ENCODE peak calls at places on chromosome 10, in five cellular contexts. One of them, this sample, is unnamed.

GRCh38 chr10:51109821-51110533 is 35.7 kb downstream of the PRKG1 start:
- DNase-seq in H9: no peak
- DNase-seq in neuronal stem cell: no peak
- DNase-seq in trophoblast cell: peak; percentile 34
- DNase-seq in H1: no peak
- DNase-seq in this sample: peak; percentile 34

GRCh38 chr10:99353182-99353581 is 24.0 kb downstream of the CNNM1 start:
- DNase-seq in H9: no peak
- DNase-seq in neuronal stem cell: no peak
- DNase-seq in trophoblast cell: no peak
- DNase-seq in H1: no peak
- DNase-seq in this sample: no peak

GRCh38 chr10:123729523-123729922 is 63.4 kb downstream of the GPR26 start:
- DNase-seq in H9: no peak
- DNase-seq in neuronal stem cell: no peak
- DNase-seq in trophoblast cell: no peak
- DNase-seq in H1: no peak
- DNase-seq in this sample: no peak

GRCh38 chr10:93417886-93418285 is 64.2 kb downstream of the MYOF start:
- DNase-seq in H9: no peak
- DNase-seq in neuronal stem cell: no peak
- DNase-seq in trophoblast cell: peak; percentile 93
- DNase-seq in H1: no peak
- DNase-seq in this sample: no peak

GRCh38 chr10:70544431-70545340 is 57.9 kb downstream of the PRF1 start:
- DNase-seq in H9: no peak
- DNase-seq in neuronal stem cell: no peak
- DNase-seq in trophoblast cell: no peak
- DNase-seq in H1: no peak
- DNase-seq in this sample: no peak

GRCh38 chr10:43322769-43323168 is 48.7 kb upstream of the FXYD4 start:
- DNase-seq in H9: peak; percentile 97
- DNase-seq in neuronal stem cell: peak; percentile 95
- DNase-seq in trophoblast cell: peak; percentile 69
- DNase-seq in H1: peak; percentile 80
- DNase-seq in this sample: peak; percentile 74

GRCh38 chr10:88064608-88065383 is 201.4 kb downstream of the PTEN start:
- DNase-seq in H9: no peak
- DNase-seq in neuronal stem cell: no peak
- DNase-seq in trophoblast cell: peak; percentile 8
- DNase-seq in H1: no peak
- DNase-seq in this sample: peak; percentile 72

GRCh38 chr10:120511165-120511564 is 54.1 kb downstream of the PLPP4 start:
- DNase-seq in H9: no peak
- DNase-seq in neuronal stem cell: no peak
- DNase-seq in trophoblast cell: no peak
- DNase-seq in H1: no peak
- DNase-seq in this sample: no peak

GRCh38 chr10:58291538-58292174 is 22.7 kb downstream of the CISD1 start:
- DNase-seq in H9: no peak
- DNase-seq in neuronal stem cell: no peak
- DNase-seq in trophoblast cell: peak; percentile 74
- DNase-seq in H1: no peak
- DNase-seq in this sample: peak; percentile 59

GRCh38 chr10:69408318-69409175 is 8.2 kb downstream of the TACR2 start:
- DNase-seq in H9: peak; percentile 94
- DNase-seq in neuronal stem cell: peak; percentile 88
- DNase-seq in trophoblast cell: peak; percentile 97
- DNase-seq in H1: peak; percentile 81
- DNase-seq in this sample: peak; percentile 87

GRCh38 chr10:6356280-6356793 is 153.6 kb downstream of the PFKFB3 start:
- DNase-seq in H9: no peak
- DNase-seq in neuronal stem cell: no peak
- DNase-seq in trophoblast cell: no peak
- DNase-seq in H1: no peak
- DNase-seq in this sample: no peak

GRCh38 chr10:11631890-11632587 is 20.6 kb upstream of the USP6NL start:
- DNase-seq in H9: no peak
- DNase-seq in neuronal stem cell: no peak
- DNase-seq in trophoblast cell: no peak
- DNase-seq in H1: no peak
- DNase-seq in this sample: no peak

GRCh38 chr10:13462551-13462950 is 66.3 kb downstream of the BEND7 start:
- DNase-seq in H9: no peak
- DNase-seq in neuronal stem cell: no peak
- DNase-seq in trophoblast cell: peak; percentile 23
- DNase-seq in H1: no peak
- DNase-seq in this sample: no peak

GRCh38 chr10:119305860-119306513 is 98.6 kb downstream of the GRK5 start:
- DNase-seq in H9: no peak
- DNase-seq in neuronal stem cell: no peak
- DNase-seq in trophoblast cell: peak; percentile 89
- DNase-seq in H1: no peak
- DNase-seq in this sample: peak; percentile 99
- H2BK12ac ChIP-seq in H9: no peak overlapping the region
- H2BK12ac ChIP-seq in neuronal stem cell: no peak overlapping the region
- H2BK12ac ChIP-seq in trophoblast cell: no peak overlapping the region
- H2BK12ac ChIP-seq in H1: no peak overlapping the region
- H2BK12ac ChIP-seq in this sample: no peak overlapping the region

GRCh38 chr10:124763267-124763666 is 19.1 kb upstream of the FAM53B start:
- DNase-seq in H9: no peak
- DNase-seq in neuronal stem cell: no peak
- DNase-seq in trophoblast cell: no peak
- DNase-seq in H1: no peak
- DNase-seq in this sample: no peak

GRCh38 chr10:124762281-124762680 is 18.1 kb upstream of the FAM53B start:
- DNase-seq in H9: no peak
- DNase-seq in neuronal stem cell: no peak
- DNase-seq in trophoblast cell: no peak
- DNase-seq in H1: no peak
- DNase-seq in this sample: no peak
- H2BK12ac ChIP-seq in H9: no peak overlapping the region
- H2BK12ac ChIP-seq in neuronal stem cell: no peak overlapping the region
- H2BK12ac ChIP-seq in trophoblast cell: no peak overlapping the region
- H2BK12ac ChIP-seq in H1: no peak overlapping the region
- H2BK12ac ChIP-seq in this sample: no peak overlapping the region

GRCh38 chr10:86709786-86710185 is 41.5 kb downstream of the LDB3 start:
- DNase-seq in H9: no peak
- DNase-seq in neuronal stem cell: no peak
- DNase-seq in trophoblast cell: no peak
- DNase-seq in H1: no peak
- DNase-seq in this sample: no peak

GRCh38 chr10:86711957-86712708 is 43.8 kb downstream of the LDB3 start:
- DNase-seq in H9: peak; percentile 63
- DNase-seq in neuronal stem cell: peak; percentile 38
- DNase-seq in trophoblast cell: no peak
- DNase-seq in H1: no peak
- DNase-seq in this sample: no peak

GRCh38 chr10:86708783-86709778 is 40.8 kb downstream of the LDB3 start:
- DNase-seq in H9: no peak
- DNase-seq in neuronal stem cell: no peak
- DNase-seq in trophoblast cell: no peak
- DNase-seq in H1: no peak
- DNase-seq in this sample: no peak

GRCh38 chr10:86710987-86711236 is 42.6 kb downstream of the LDB3 start:
- DNase-seq in H9: no peak
- DNase-seq in neuronal stem cell: no peak
- DNase-seq in trophoblast cell: no peak
- DNase-seq in H1: no peak
- DNase-seq in this sample: no peak

DNA sequence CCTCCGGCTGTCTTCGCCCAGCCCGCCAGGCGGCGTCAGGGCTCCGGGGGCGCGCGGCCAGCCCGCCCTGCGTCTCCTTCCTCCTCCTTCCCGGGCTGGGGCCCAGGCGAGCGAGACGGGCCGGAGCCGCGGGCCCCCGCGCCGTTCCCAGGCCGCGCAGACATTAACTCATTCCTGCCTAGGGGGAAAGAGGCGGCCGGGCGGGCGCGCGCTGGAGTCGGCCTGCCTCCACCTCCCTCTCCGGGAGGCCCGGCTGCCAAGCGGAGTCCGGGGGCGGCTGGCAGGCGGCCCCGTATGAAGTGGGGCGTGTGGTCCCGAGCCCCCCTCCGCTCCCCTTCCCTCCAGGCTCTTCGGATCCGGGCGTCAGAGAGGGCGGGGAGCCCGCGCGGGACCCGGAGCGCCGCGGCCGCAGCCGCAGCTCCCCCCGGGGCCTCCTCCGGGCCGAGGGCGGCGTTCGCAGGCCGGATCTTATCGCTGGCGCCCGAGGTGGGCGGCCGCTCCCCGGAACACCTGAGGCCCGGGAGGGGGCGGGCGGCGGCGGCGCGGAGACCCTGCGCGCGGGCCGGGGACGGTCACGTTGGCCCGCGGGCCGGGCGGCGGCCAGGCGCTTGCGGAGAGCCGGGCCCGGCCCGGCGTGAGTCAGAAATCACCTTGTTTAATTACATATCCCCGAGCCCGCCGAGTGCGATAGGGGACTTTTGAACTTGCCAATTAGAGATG is 43.1 kb downstream of the LDB3 start:
- DNase-seq in H9: peak; percentile 89
- DNase-seq in neuronal stem cell: peak; percentile 80
- DNase-seq in trophoblast cell: peak; percentile 87
- DNase-seq in H1: peak; percentile 68
- DNase-seq in this sample: peak; percentile 91
- H2BK12ac ChIP-seq in H9: no peak overlapping the region
- H2BK12ac ChIP-seq in neuronal stem cell: no peak overlapping the region
- H2BK12ac ChIP-seq in trophoblast cell: no peak overlapping the region
- H2BK12ac ChIP-seq in H1: no peak overlapping the region
- H2BK12ac ChIP-seq in this sample: peak overlapping the region; percentile 57

GRCh38 chr10:34817054-34817453 is 2.0 kb upstream of the PARD3 start:
- DNase-seq in H9: no peak
- DNase-seq in neuronal stem cell: no peak
- DNase-seq in trophoblast cell: no peak
- DNase-seq in H1: no peak
- DNase-seq in this sample: no peak
- H2BK12ac ChIP-seq in H9: no peak overlapping the region
- H2BK12ac ChIP-seq in neuronal stem cell: no peak overlapping the region
- H2BK12ac ChIP-seq in trophoblast cell: no peak overlapping the region
- H2BK12ac ChIP-seq in H1: no peak overlapping the region
- H2BK12ac ChIP-seq in this sample: no peak overlapping the region

DNA sequence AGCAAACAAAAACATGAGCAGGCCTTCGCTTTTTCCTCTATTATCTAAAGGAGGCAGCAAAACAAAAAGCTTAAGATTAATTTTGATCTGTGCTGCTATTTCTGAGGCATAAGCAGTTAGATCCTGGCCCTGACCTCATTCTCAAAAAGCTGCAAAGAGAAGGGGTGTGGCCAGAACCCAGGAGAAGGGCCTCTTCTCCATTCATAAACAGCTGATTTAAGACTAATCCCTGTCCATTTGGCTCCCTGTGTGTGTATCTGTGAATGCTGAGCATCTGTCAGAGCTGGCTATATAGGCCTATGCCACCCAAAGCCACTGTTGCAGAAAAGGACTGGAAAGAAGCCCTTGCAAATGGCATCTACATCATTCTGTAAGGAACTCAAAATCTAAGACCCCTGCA is 384.6 kb downstream of the KCNMA1 start:
- DNase-seq in H9: no peak
- DNase-seq in neuronal stem cell: no peak
- DNase-seq in trophoblast cell: no peak
- DNase-seq in H1: no peak
- DNase-seq in this sample: no peak
- H2BK12ac ChIP-seq in H9: no peak overlapping the region
- H2BK12ac ChIP-seq in neuronal stem cell: no peak overlapping the region
- H2BK12ac ChIP-seq in trophoblast cell: peak overlapping the region; percentile 85
- H2BK12ac ChIP-seq in H1: no peak overlapping the region
- H2BK12ac ChIP-seq in this sample: no peak overlapping the region

DNA sequence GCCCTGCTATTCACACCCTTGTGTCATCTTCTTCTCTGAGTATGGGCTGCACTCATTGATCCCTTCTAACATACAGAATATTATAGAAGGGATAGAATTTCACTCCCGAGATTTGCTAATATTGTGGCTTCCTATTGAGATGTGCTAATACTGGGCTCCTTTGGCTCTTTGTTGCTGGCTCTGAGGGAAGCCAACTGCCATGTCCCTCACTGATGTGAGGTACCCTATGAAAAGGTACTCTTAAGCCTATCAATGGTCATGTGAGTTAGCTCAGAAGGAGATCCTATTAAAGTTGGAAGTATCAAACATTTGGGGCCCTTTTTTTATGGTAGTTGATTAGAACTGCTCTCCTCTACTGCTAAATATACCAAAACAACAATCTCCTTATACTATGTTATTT is 665.2 kb upstream of the ZWINT start:
- DNase-seq in H9: no peak
- DNase-seq in neuronal stem cell: no peak
- DNase-seq in trophoblast cell: no peak
- DNase-seq in H1: no peak
- DNase-seq in this sample: no peak
- H2BK12ac ChIP-seq in H9: no peak overlapping the region
- H2BK12ac ChIP-seq in neuronal stem cell: no peak overlapping the region
- H2BK12ac ChIP-seq in trophoblast cell: no peak overlapping the region
- H2BK12ac ChIP-seq in H1: no peak overlapping the region
- H2BK12ac ChIP-seq in this sample: no peak overlapping the region

GRCh38 chr10:77724820-77725219 is 87.2 kb upstream of the KCNMA1 start:
- DNase-seq in H9: no peak
- DNase-seq in neuronal stem cell: no peak
- DNase-seq in trophoblast cell: no peak
- DNase-seq in H1: no peak
- DNase-seq in this sample: no peak
- H2BK12ac ChIP-seq in H9: no peak overlapping the region
- H2BK12ac ChIP-seq in neuronal stem cell: no peak overlapping the region
- H2BK12ac ChIP-seq in trophoblast cell: peak overlapping the region; percentile 93
- H2BK12ac ChIP-seq in H1: no peak overlapping the region
- H2BK12ac ChIP-seq in this sample: no peak overlapping the region

GRCh38 chr10:113035724-113036312 is 85.8 kb downstream of the TCF7L2 start:
- DNase-seq in H9: no peak
- DNase-seq in neuronal stem cell: no peak
- DNase-seq in trophoblast cell: no peak
- DNase-seq in H1: no peak
- DNase-seq in this sample: no peak
- H2BK12ac ChIP-seq in H9: no peak overlapping the region
- H2BK12ac ChIP-seq in neuronal stem cell: no peak overlapping the region
- H2BK12ac ChIP-seq in trophoblast cell: no peak overlapping the region
- H2BK12ac ChIP-seq in H1: no peak overlapping the region
- H2BK12ac ChIP-seq in this sample: no peak overlapping the region

DNA sequence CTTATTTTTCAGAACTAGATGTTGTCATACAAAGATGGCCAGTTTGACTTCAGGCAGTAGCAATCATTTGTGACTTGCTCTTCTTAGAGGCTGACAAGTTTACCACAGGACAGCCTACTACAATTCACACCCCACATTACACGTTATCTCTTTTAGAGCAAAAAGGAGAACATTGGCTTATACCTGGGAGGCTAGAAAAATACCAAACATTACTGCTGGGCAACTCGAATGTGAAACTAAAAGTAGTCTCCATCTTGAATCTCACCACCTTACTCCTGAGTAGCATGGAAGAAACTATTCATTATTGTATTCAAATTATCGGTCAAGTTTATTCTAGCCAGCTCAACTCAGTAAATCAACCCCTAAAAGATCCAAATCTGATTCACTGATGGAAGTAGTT is 90.7 kb upstream of the TMEM26 start:
- DNase-seq in H9: no peak
- DNase-seq in neuronal stem cell: no peak
- DNase-seq in trophoblast cell: no peak
- DNase-seq in H1: no peak
- DNase-seq in this sample: no peak
- H2BK12ac ChIP-seq in H9: no peak overlapping the region
- H2BK12ac ChIP-seq in neuronal stem cell: no peak overlapping the region
- H2BK12ac ChIP-seq in trophoblast cell: no peak overlapping the region
- H2BK12ac ChIP-seq in H1: no peak overlapping the region
- H2BK12ac ChIP-seq in this sample: no peak overlapping the region

GRCh38 chr10:52212062-52212461 is 102.0 kb upstream of the DKK1 start:
- DNase-seq in H9: no peak
- DNase-seq in neuronal stem cell: no peak
- DNase-seq in trophoblast cell: peak; percentile 38
- DNase-seq in H1: no peak
- DNase-seq in this sample: peak; percentile 48
- H2BK12ac ChIP-seq in H9: no peak overlapping the region
- H2BK12ac ChIP-seq in neuronal stem cell: no peak overlapping the region
- H2BK12ac ChIP-seq in trophoblast cell: no peak overlapping the region
- H2BK12ac ChIP-seq in H1: no peak overlapping the region
- H2BK12ac ChIP-seq in this sample: no peak overlapping the region

This sample was measured in mesenchymal stem cell.